ENCODE peak calls at places on chromosome 14, in seven cellular contexts. Q is natural killer cell, L is SK-N-SH, S is astrocyte of the cerebellum, Y is HCT116, Z is fibroblast of pulmonary artery, J is AG09309. F is an unnamed sample.

GRCh38 chr14:78446807-78447206 is 276.6 kb downstream of the NRXN3 start:
- DNase-seq in Q (no peak), L (no peak), S (peak; percentile 8), Y (no peak), Z (no peak), J (no peak), F (no peak)

GRCh38 chr14:49863483-49864262 is 11.1 kb upstream of the NEMF start:
- DNase-seq in Q (no peak), L (peak; percentile 24), S (no peak), Y (no peak), Z (peak; percentile 18), J (no peak), F (no peak)

GRCh38 chr14:79036506-79036905 is 866.3 kb downstream of the NRXN3 start:
- DNase-seq in Q (no peak), L (no peak), S (no peak), Y (no peak), Z (no peak), J (no peak), F (no peak)

GRCh38 chr14:92967346-92967926 is 44.5 kb downstream of the CHGA start:
- DNase-seq in Q (no peak), L (no peak), S (no peak), Y (no peak), Z (peak; percentile 38), J (no peak), F (peak; percentile 48)

GRCh38 chr14:44339862-44340261 is 167.2 kb downstream of the FSCB start:
- DNase-seq in Q (no peak), L (no peak), S (no peak), Y (no peak), Z (no peak), J (no peak), F (no peak)

GRCh38 chr14:75138492-75138891 is 11.6 kb upstream of the NEK9 start:
- DNase-seq in Q (no peak), L (no peak), S (no peak), Y (no peak), Z (no peak), J (no peak), F (no peak)

GRCh38 chr14:99579903-99580570 is 24.0 kb downstream of the CCDC85C start:
- DNase-seq in Q (no peak), L (peak; percentile 64), S (peak; percentile 56), Y (peak; percentile 47), Z (peak; percentile 45), J (no peak), F (no peak)

GRCh38 chr14:75980856-75981255 is 939 bp downstream of the TGFB3 start:
- DNase-seq in Q (no peak), L (peak; percentile 12), S (no peak), Y (no peak), Z (no peak), J (no peak), F (peak; percentile 20)

GRCh38 chr14:96662116-96662901 is 134.9 kb upstream of the VRK1 start:
- DNase-seq in Q (no peak), L (no peak), S (no peak), Y (no peak), Z (no peak), J (no peak), F (no peak)

GRCh38 chr14:76918751-76919421 is 92.7 kb downstream of the LRRC74A start:
- DNase-seq in Q (no peak), L (peak; percentile 74), S (peak; percentile 92), Y (peak; percentile 73), Z (peak; percentile 99), J (peak; percentile 96), F (peak; percentile 100)

GRCh38 chr14:61616524-61617185 is 78.7 kb upstream of the HIF1A start:
- DNase-seq in Q (no peak), L (no peak), S (peak; percentile 77), Y (no peak), Z (peak; percentile 88), J (peak; percentile 49), F (peak; percentile 65)

GRCh38 chr14:69880051-69880487 is 853 bp downstream of the SMOC1 start:
- DNase-seq in Q (no peak), L (no peak), S (no peak), Y (no peak), Z (no peak), J (no peak), F (peak; percentile 50)

GRCh38 chr14:69138189-69138535 is 14.8 kb downstream of the DCAF5 start:
- DNase-seq in Q (no peak), L (no peak), S (peak; percentile 47), Y (no peak), Z (peak; percentile 90), J (no peak), F (peak; percentile 75)

GRCh38 chr14:89442280-89442679 is 25.2 kb upstream of the FOXN3 start:
- DNase-seq in Q (no peak), L (no peak), S (no peak), Y (no peak), Z (no peak), J (no peak), F (no peak)

GRCh38 chr14:50452979-50453705 is 56.5 kb upstream of the CDKL1 start:
- DNase-seq in Q (no peak), L (no peak), S (peak; percentile 47), Y (no peak), Z (peak; percentile 89), J (peak; percentile 37), F (peak; percentile 52)

GRCh38 chr14:98144964-98145363 is 1127.0 kb downstream of the BCL11B start:
- DNase-seq in Q (no peak), L (no peak), S (no peak), Y (no peak), Z (peak; percentile 1), J (no peak), F (peak; percentile 2)

GRCh38 chr14:66099931-66100330 is 386.2 kb upstream of the CCDC196 start:
- DNase-seq in Q (no peak), L (no peak), S (no peak), Y (no peak), Z (no peak), J (no peak), F (no peak)

GRCh38 chr14:85487215-85487614 is 42.7 kb upstream of the FLRT2 start:
- DNase-seq in Q (no peak), L (no peak), S (no peak), Y (no peak), Z (no peak), J (peak; percentile 92), F (peak; percentile 91)

GRCh38 chr14:99649219-99649618 is 4.3 kb downstream of the HHIPL1 start:
- DNase-seq in Q (no peak), L (no peak), S (peak; percentile 41), Y (no peak), Z (peak; percentile 36), J (no peak), F (peak; percentile 18)

GRCh38 chr14:89356496-89356895 is 60.5 kb downstream of the FOXN3 start:
- DNase-seq in Q (no peak), L (no peak), S (no peak), Y (no peak), Z (no peak), J (no peak), F (no peak)

GRCh38 chr14:97251423-97252155 is 454.4 kb downstream of the VRK1 start:
- DNase-seq in Q (no peak), L (no peak), S (no peak), Y (no peak), Z (no peak), J (no peak), F (no peak)

GRCh38 chr14:72771561-72771960 is 122.3 kb downstream of the DPF3 start:
- DNase-seq in Q (no peak), L (no peak), S (no peak), Y (no peak), Z (no peak), J (no peak), F (no peak)

GRCh38 chr14:51539571-51540037 is 112.1 kb upstream of the FRMD6 start:
- DNase-seq in Q (no peak), L (no peak), S (peak; percentile 77), Y (no peak), Z (peak; percentile 85), J (peak; percentile 41), F (peak; percentile 89)

GRCh38 chr14:74921987-74922751 is 891 bp downstream of the RPS6KL1 start:
- DNase-seq in Q (no peak), L (no peak), S (no peak), Y (no peak), Z (no peak), J (no peak), F (no peak)

GRCh38 chr14:41389355-41389754 is 217.3 kb upstream of the LRFN5 start:
- DNase-seq in Q (no peak), L (no peak), S (no peak), Y (no peak), Z (no peak), J (no peak), F (no peak)

DNA sequence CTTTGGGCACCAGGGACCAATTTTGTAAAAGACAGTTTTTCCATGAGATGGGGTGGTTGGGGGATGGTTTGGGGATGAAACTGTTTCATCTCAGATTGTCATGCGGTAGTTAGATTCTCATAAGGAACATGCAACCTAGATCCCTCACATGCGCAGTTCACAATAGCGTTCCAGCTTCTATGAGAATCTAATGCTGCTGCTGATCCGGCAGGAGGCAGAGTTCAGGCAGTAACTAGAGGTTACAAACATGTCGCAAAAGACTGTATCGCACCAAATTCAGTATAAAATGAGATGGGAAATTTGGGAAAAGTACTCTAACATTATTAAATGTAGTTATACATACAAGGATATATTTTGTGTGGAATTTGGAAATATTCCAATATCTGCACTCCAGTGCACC is 213.2 kb upstream of the LRFN5 start:
- DNase-seq in Q (no peak), L (no peak), S (no peak), Y (no peak), Z (no peak), J (no peak), F (no peak)
- TF ChIP-seq CTCF in Q (no peak), L (no peak), S (no peak), Y (no peak), Z (no peak), J (no peak), F (no peak)

GRCh38 chr14:91317381-91318313 is 73.1 kb upstream of the GPR68 start:
- DNase-seq in Q (peak; percentile 55), L (no peak), S (no peak), Y (no peak), Z (peak; percentile 58), J (no peak), F (no peak)
- TF ChIP-seq CTCF in Q (no peak), L (no peak), S (no peak), Y (no peak), Z (peak; percentile 26), J (peak; percentile 7), F (no peak)

GRCh38 chr14:21087294-21088091 is 11.0 kb downstream of the ZNF219 start:
- DNase-seq in Q (peak; percentile 46), L (peak; percentile 80), S (peak; percentile 91), Y (no peak), Z (peak; percentile 95), J (peak; percentile 78), F (peak; percentile 90)

GRCh38 chr14:21084988-21085853 is 13.2 kb downstream of the ZNF219 start:
- DNase-seq in Q (no peak), L (peak; percentile 15), S (peak; percentile 33), Y (no peak), Z (peak; percentile 62), J (no peak), F (no peak)

GRCh38 chr14:21088687-21089086 is 9.8 kb downstream of the ZNF219 start:
- DNase-seq in Q (no peak), L (peak; percentile 14), S (no peak), Y (no peak), Z (no peak), J (no peak), F (peak; percentile 29)

GRCh38 chr14:21089271-21089670 is 9.2 kb downstream of the ZNF219 start:
- DNase-seq in Q (no peak), L (peak; percentile 16), S (no peak), Y (no peak), Z (no peak), J (no peak), F (no peak)

GRCh38 chr14:21086908-21087293 is 11.6 kb downstream of the ZNF219 start:
- DNase-seq in Q (no peak), L (no peak), S (no peak), Y (no peak), Z (no peak), J (no peak), F (no peak)
- TF ChIP-seq CTCF in Q (no peak), L (no peak), S (no peak), Y (no peak), Z (no peak), J (no peak), F (no peak)

GRCh38 chr14:65019944-65020566 is 33.4 kb downstream of the FNTB start:
- DNase-seq in Q (no peak), L (peak; percentile 59), S (peak; percentile 79), Y (peak; percentile 53), Z (peak; percentile 92), J (peak; percentile 72), F (peak; percentile 35)
- TF ChIP-seq CTCF in Q (no peak), L (peak; percentile 73), S (peak; percentile 83), Y (peak; percentile 60), Z (peak; percentile 80), J (peak; percentile 75), F (peak; percentile 76)

F was measured in foreskin fibroblast.